ENCODE peak calls at places on chromosomes 5 and 9, in four cellular contexts. B is GM12878, C is HepG2, K is K562. P is an unnamed sample.

GRCh38 chr9:96009690-96010477 is 134.4 kb downstream of the ERCC6L2 start:
- DNase-seq in C (no peak), B (no peak), K (no peak), P (no peak)

GRCh38 chr5:170751631-170752030 is 31.9 kb upstream of the GABRP start:
- DNase-seq in K (no peak), C (no peak), B (no peak), P (no peak)

GRCh38 chr5:10639846-10640368 is 76.0 kb downstream of the ANKRD33B start:
- DNase-seq in C (no peak), K (no peak), B (no peak), P (no peak)

GRCh38 chr5:10702040-10702629 is 58.9 kb downstream of the DAP start:
- DNase-seq in B (no peak), K (peak), C (no peak), P (no peak)

GRCh38 chr5:78803386-78803785 is 154.8 kb upstream of the LHFPL2 start:
- DNase-seq in K (no peak), B (no peak), C (no peak), P (no peak)

GRCh38 chr5:160442824-160443431 is 21.3 kb downstream of the PTTG1 start:
- DNase-seq in K (no peak), C (no peak), B (peak), P (no peak)

GRCh38 chr9:120845255-120845654 is 2.5 kb upstream of the PSMD5 start:
- DNase-seq in B (no peak), K (no peak), C (no peak), P (no peak)

GRCh38 chr9:107612136-107612535 is 122.6 kb upstream of the KLF4 start:
- DNase-seq in B (no peak), C (no peak), K (no peak), P (no peak)

GRCh38 chr9:37486256-37486615 is 488 bp downstream of the POLR1E start:
- DNase-seq in K (peak), B (no peak), C (no peak), P (no peak)

GRCh38 chr9:93096131-93096802 is at the start of gene CARD19:
- DNase-seq in K (peak), C (no peak), B (no peak), P (peak)

GRCh38 chr5:93929146-93929545 is 187.7 kb upstream of the POU5F2 start:
- DNase-seq in C (no peak), K (no peak), B (no peak), P (no peak)

GRCh38 chr5:6307304-6307703 is 71.0 kb downstream of the MED10 start:
- DNase-seq in K (no peak), C (no peak), B (no peak), P (no peak)

GRCh38 chr9:69158471-69158870 is 15.6 kb upstream of the TJP2 start:
- DNase-seq in K (no peak), C (no peak), B (no peak), P (no peak)

GRCh38 chr9:121667890-121668289 is 16.5 kb downstream of the DAB2IP start:
- DNase-seq in K (no peak), C (no peak), B (no peak), P (no peak)

DNA sequence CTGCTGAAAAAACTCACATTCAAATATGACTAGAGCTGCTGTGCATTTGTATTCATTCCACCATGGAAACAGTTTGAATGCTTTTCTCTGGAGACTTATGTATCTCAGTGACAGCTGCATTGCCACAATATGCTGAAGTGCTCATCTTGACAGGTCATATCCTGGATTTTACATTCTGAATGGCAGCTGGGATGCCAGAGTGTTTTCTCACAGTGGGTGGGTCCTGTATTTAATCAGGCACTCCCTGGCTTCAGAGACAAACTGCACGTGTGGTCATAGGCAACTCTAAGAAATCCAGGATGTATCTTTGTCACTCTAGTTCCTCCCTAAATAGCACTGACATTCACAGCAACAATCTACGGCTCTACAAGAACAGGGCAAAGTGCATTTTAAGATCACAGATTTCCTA is 75.6 kb downstream of the ST8SIA4 start:
- DNase-seq in K (no peak), C (no peak), B (no peak), P (no peak)
- TF ChIP-seq POLR2AphosphoS2 in K (no peak), C (no peak), B (no peak), P (no peak)

GRCh38 chr5:138330813-138331448 is 673 bp downstream of the CDC25C start:
- DNase-seq in K (no peak), B (no peak), C (no peak), P (no peak)
- TF ChIP-seq POLR2AphosphoS2 in K (no peak), B (no peak), C (no peak), P (no peak)

DNA sequence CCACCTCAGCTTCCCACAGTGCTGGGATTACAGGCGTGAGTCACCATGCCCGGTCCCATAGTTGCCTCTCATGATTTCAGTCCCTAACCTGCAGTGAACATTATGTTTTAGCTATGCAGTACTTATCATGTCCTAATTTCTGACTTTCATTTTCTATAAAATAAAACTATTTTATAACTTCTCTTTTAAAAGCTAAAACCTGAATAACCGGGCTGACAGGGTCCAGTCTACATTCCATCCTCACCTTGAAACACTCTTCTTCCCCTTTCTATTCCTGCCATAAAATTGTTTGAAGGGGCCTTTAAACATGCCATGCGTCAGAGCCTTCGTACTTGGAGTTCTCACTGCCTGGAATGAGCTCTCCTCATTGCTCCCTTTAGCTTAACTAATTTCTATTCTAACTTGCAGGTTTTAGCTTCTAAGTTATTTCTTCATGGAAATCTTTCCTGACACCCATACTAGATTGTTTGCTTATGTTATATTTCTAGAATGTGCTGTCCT is 143.0 kb upstream of the PRLR start:
- DNase-seq in C (no peak), B (no peak), K (no peak), P (no peak)
- TF ChIP-seq POLR2AphosphoS2 in C (no peak), B (no peak), K (no peak), P (no peak)

GRCh38 chr9:71819115-71819739 is 50.9 kb upstream of the CEMIP2 start:
- DNase-seq in K (peak), C (peak), B (no peak), P (peak)
- TF ChIP-seq POLR2AphosphoS2 in K (no peak), C (no peak), B (no peak), P (no peak)